ENCODE peak calls at places on chromosomes 12 and 14, in seven cellular contexts. O is stimulated activated CD4-positive, alpha-beta T cell treated with anti-CD3 and anti-CD28 coated beads, TNF-alpha, amount 100 ng/mL, for 1 hour; T is colonic mucosa; Z is coronary artery; S is right atrium auricular region; P is aorta; K is nephron progenitor cell. D is an unnamed sample.

GRCh38 chr14:68386950-68387779 is 405.7 kb downstream of the ZFP36L1 start:
- DNase-seq in O (no peak), Z (no peak), P (no peak), K (no peak), T (no peak), S (no peak), D (no peak)

GRCh38 chr12:5204271-5204670 is 160.6 kb downstream of the KCNA5 start:
- DNase-seq in K (no peak), S (no peak), P (no peak), Z (no peak), T (no peak), O (no peak), D (no peak)

GRCh38 chr12:9799961-9800360 is 27.3 kb upstream of the KLRF1 start:
- DNase-seq in K (no peak), Z (no peak), O (no peak), S (no peak), T (no peak), P (no peak), D (no peak)

GRCh38 chr14:104335176-104335575 is 196.8 kb downstream of the KIF26A start:
- DNase-seq in P (no peak), S (no peak), K (no peak), O (no peak), T (no peak), Z (peak), D (no peak)

GRCh38 chr12:92696240-92696639 is 6.5 kb upstream of the PLEKHG7 start:
- DNase-seq in P (no peak), K (no peak), O (no peak), S (peak), T (peak), Z (no peak), D (peak)

GRCh38 chr12:101042211-101042610 is 167.8 kb downstream of the SLC5A8 start:
- DNase-seq in S (no peak), T (peak), P (no peak), Z (no peak), O (no peak), K (no peak), D (no peak)

GRCh38 chr12:19030180-19030579 is 99.4 kb upstream of the PLEKHA5 start:
- DNase-seq in S (no peak), P (no peak), Z (no peak), T (no peak), K (no peak), O (no peak), D (no peak)

GRCh38 chr14:20386276-20386855 is 26.9 kb downstream of the TEP1 start:
- DNase-seq in P (no peak), T (no peak), Z (no peak), K (no peak), O (no peak), S (no peak), D (no peak)

GRCh38 chr12:129127771-129128170 is 274.5 kb downstream of the GLT1D1 start:
- DNase-seq in O (no peak), K (no peak), P (no peak), Z (no peak), T (no peak), S (no peak), D (no peak)

GRCh38 chr12:121786441-121786825 is 7.1 kb downstream of the RHOF start:
- DNase-seq in P (no peak), K (no peak), S (no peak), Z (no peak), O (no peak), T (peak), D (peak)

GRCh38 chr12:80230068-80230467 is 130.7 kb downstream of the OTOGL start:
- DNase-seq in O (no peak), P (no peak), Z (no peak), K (peak), S (no peak), T (no peak), D (no peak)

GRCh38 chr12:108801736-108802665 is 55.4 kb downstream of the SSH1 start:
- DNase-seq in T (peak), O (no peak), K (peak), Z (no peak), S (peak), P (peak), D (peak)

GRCh38 chr12:51361419-51362016 is 15.0 kb upstream of the CELA1 start:
- DNase-seq in T (no peak), K (no peak), Z (no peak), O (no peak), P (no peak), S (no peak), D (no peak)

GRCh38 chr12:120343692-120344091 is 16.1 kb upstream of the PLA2G1B start:
- DNase-seq in O (no peak), Z (no peak), P (no peak), S (no peak), K (no peak), T (no peak), D (no peak)

GRCh38 chr12:6540181-6540877 is 6.0 kb downstream of the GAPDH start:
- DNase-seq in Z (peak), S (peak), P (peak), O (no peak), T (peak), K (peak), D (peak)